ENCODE peak calls at places on chromosomes 6 and 20, in ten cellular contexts. B is lung, C is neural progenitor cell, V is PC-3, A is cardiac muscle cell, W is brain microvascular endothelial cell, S is pancreas, D is SJSA1, J is psoas muscle, L is uterus. Y is an unnamed sample. For H3K27me3, the result is how much of the 10 kb centered on the place peaks cover.

GRCh38 chr6:125904871-125905270 is 51.7 kb upstream of the HINT3 start:
- DNase-seq in B (no peak), C (no peak), V (peak), A (no peak), W (no peak), S (no peak), D (no peak), J (no peak), L (no peak), Y (no peak)

GRCh38 chr20:1900321-1900791 is 5.1 kb downstream of the SIRPA start:
- DNase-seq in B (no peak), C (peak), V (peak), A (peak), W (peak), S (peak), D (peak), J (peak), L (peak), Y (peak)

GRCh38 chr6:80454661-80455365 is 348.3 kb downstream of the BCKDHB start:
- DNase-seq in B (no peak), C (no peak), V (peak), A (no peak), W (no peak), S (no peak), D (no peak), J (no peak), L (no peak), Y (no peak)

GRCh38 chr6:15734118-15734897 is 71.5 kb upstream of the DTNBP1 start:
- DNase-seq in B (no peak), C (no peak), V (no peak), A (no peak), W (no peak), S (no peak), D (no peak), J (no peak), L (no peak), Y (no peak)

GRCh38 chr6:89350281-89351037 is 2.1 kb downstream of the UBE2J1 start:
- DNase-seq in B (no peak), C (no peak), V (no peak), A (no peak), W (no peak), S (no peak), D (peak), J (no peak), L (no peak), Y (no peak)

GRCh38 chr6:43883698-43884659 is 114.0 kb downstream of the VEGFA start:
- DNase-seq in B (no peak), C (no peak), V (no peak), A (no peak), W (no peak), S (peak), D (no peak), J (no peak), L (no peak), Y (no peak)

GRCh38 chr6:36728289-36729168 is 30.9 kb downstream of the RAB44 start:
- DNase-seq in B (no peak), C (no peak), V (no peak), A (no peak), W (no peak), S (no peak), D (no peak), J (no peak), L (no peak), Y (no peak)

GRCh38 chr6:43491750-43492661 is 14.6 kb downstream of the TJAP1 start:
- DNase-seq in B (peak), C (no peak), V (no peak), A (no peak), W (peak), S (no peak), D (peak), J (peak), L (peak), Y (peak)

GRCh38 chr20:22556565-22557056 is 27.8 kb downstream of the FOXA2 start:
- DNase-seq in B (peak), C (no peak), V (no peak), A (no peak), W (no peak), S (no peak), D (no peak), J (no peak), L (no peak), Y (no peak)

GRCh38 chr6:136365781-136366354 is 76.2 kb upstream of the BCLAF1 start:
- DNase-seq in B (peak), C (no peak), V (peak), A (no peak), W (no peak), S (no peak), D (no peak), J (peak), L (no peak), Y (no peak)

GRCh38 chr20:25676164-25676809 is 20.4 kb downstream of the ZNF337 start:
- DNase-seq in B (no peak), C (no peak), V (peak), A (no peak), W (peak), S (no peak), D (no peak), J (no peak), L (no peak), Y (peak)

GRCh38 chr6:5025911-5026819 is 22.3 kb upstream of the RPP40 start:
- DNase-seq in B (no peak), C (peak), V (no peak), A (peak), W (peak), S (peak), D (no peak), J (peak), L (peak), Y (no peak)

GRCh38 chr20:4038676-4039075 is 23.3 kb upstream of the RNF24 start:
- DNase-seq in B (no peak), C (no peak), V (no peak), A (no peak), W (no peak), S (no peak), D (no peak), J (no peak), L (no peak), Y (no peak)

GRCh38 chr6:64012351-64013060 is 376.9 kb downstream of the PHF3 start:
- DNase-seq in B (no peak), C (peak), V (peak), A (peak), W (peak), S (no peak), D (no peak), J (no peak), L (no peak), Y (peak)

GRCh38 chr20:23668477-23668951 is 20.3 kb downstream of the CST4 start:
- DNase-seq in B (peak), C (peak), V (peak), A (peak), W (peak), S (peak), D (peak), J (no peak), L (peak), Y (no peak)

GRCh38 chr20:62580733-62581132 is 61.6 kb upstream of the SLCO4A1 start:
- DNase-seq in B (no peak), C (no peak), V (no peak), A (no peak), W (no peak), S (no peak), D (no peak), J (no peak), L (no peak), Y (no peak)
- H3K27me3 ChIP-seq in B (under half), C (under half), V (half or more), A (under half), W (under half), S (under half), D (half or more), J (under half), L (under half), Y (under half)

DNA sequence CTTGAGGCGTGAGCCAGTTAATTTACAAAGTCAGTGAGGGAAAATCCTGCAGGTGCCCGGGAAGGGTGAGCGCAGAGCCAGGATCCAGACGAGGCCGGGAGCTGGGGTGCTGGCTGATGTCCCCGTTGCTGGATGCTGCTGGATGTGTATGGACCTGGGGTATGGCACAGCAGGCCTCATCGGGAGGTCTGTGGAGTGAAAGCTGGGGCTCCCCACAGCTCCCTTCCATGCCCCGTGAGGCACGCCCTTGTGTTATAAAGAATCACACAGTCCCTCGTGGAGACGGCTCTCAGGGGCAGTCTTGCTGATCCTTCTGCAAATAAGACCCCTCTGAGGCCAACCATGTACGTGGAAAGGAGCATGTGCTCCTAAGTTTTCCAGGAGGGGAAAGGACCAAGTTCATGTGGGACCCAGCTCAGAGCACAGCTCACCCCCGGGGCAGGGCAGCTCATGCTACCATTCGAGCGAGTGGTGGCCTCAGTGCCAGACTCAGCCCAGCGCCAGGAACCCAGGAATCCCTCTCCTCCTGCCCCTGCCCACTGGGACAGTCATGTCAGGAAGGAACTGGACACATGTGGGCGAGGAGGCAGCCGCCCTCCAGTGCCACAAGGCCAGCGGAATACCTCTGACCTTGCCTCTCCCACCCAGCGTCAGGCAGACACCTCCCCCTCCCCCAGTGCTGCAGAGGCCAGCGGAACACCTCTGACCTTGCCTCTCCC is 97.5 kb downstream of the CDH4 start:
- DNase-seq in B (no peak), C (no peak), V (no peak), A (no peak), W (no peak), S (no peak), D (no peak), J (no peak), L (no peak), Y (no peak)
- H3K27me3 ChIP-seq in B (under half), C (under half), V (under half), A (under half), W (under half), S (under half), D (under half), J (under half), L (under half), Y (under half)

DNA sequence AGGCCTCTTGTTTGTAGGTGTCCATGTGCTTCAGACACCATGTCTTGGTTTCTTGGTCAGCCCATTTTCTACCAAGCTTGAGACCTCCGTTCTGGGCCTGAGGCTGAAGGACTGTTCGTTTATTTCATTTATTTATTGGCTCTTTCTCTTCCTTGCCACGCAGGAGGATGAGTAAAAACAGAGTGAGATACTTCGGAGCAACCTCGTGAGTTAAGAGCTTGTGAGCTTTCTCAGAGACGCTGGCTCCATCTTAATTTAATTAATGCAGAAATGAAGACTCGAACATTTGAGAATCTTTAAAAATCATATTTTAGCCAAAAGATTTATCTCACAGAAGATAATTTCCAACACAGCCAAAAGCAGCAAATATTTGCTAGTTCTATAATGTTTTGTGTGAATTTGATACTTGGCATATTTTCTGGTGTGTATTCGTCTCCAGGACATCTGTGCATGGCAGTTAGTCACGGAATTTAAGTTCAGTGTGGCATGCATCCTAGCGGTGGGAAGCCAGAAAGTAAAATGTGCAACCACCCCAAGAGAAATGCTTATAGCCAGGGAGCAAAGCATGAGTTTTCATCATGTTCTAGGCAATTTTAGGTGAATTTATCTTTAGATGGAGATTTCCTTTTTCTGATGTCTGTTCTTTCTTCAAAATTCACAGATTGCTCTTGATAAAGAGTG is 76.0 kb downstream of the THBS2 start:
- DNase-seq in B (no peak), C (no peak), V (no peak), A (no peak), W (no peak), S (no peak), D (no peak), J (no peak), L (no peak), Y (no peak)
- H3K27me3 ChIP-seq in B (under half), C (under half), V (under half), A (under half), W (under half), S (under half), D (under half), J (under half), L (under half), Y (under half)

GRCh38 chr20:48457261-48458002 is 370.4 kb downstream of the PREX1 start:
- DNase-seq in B (no peak), C (no peak), V (no peak), A (no peak), W (no peak), S (no peak), D (no peak), J (no peak), L (no peak), Y (no peak)
- H3K27me3 ChIP-seq in B (under half), C (under half), V (half or more), A (under half), W (under half), S (under half), D (under half), J (under half), L (under half), Y (under half)

GRCh38 chr6:41672816-41673703 is 34.8 kb downstream of the MDFI start:
- DNase-seq in B (no peak), C (no peak), V (no peak), A (no peak), W (no peak), S (no peak), D (no peak), J (no peak), L (no peak), Y (no peak)
- H3K27me3 ChIP-seq in B (under half), C (under half), V (under half), A (under half), W (under half), S (under half), D (under half), J (under half), L (under half), Y (under half)